ENCODE peak calls at places on chromosomes 13 and 19, in six cellular contexts. Z is HS-27A; P is mammary epithelial cell; F is activated naive CD4-positive, alpha-beta T cell treated with anti-CD3 and anti-CD28 coated beads, Interleukin-2, amount 10 ng/mL, durations not matched to agents 7 days and 5 days; B is effector memory CD8-positive, alpha-beta T cell; S is A549. E is an unnamed sample.

GRCh38 chr13:45548281-45548680 is 67.3 kb downstream of the ERICH6B start:
- DNase-seq in Z (no peak), P (no peak), F (no peak), B (no peak), S (no peak), E (no peak)

GRCh38 chr13:28830580-28830979 is 10.4 kb downstream of the MTUS2 start:
- DNase-seq in Z (no peak), P (no peak), F (no peak), B (no peak), S (no peak), E (no peak)

GRCh38 chr13:40031031-40031430 is 375.6 kb downstream of the COG6 start:
- DNase-seq in Z (peak; percentile 38), P (peak; percentile 35), F (no peak), B (no peak), S (no peak), E (no peak)

GRCh38 chr13:29434217-29434940 is 161.1 kb downstream of the SLC7A1 start:
- DNase-seq in Z (no peak), P (no peak), F (no peak), B (no peak), S (no peak), E (no peak)

GRCh38 chr13:75319244-75319643 is 162.7 kb downstream of the TBC1D4 start:
- DNase-seq in Z (no peak), P (peak; percentile 41), F (no peak), B (no peak), S (no peak), E (no peak)

GRCh38 chr13:98688373-98688772 is 64.1 kb downstream of the SLC15A1 start:
- DNase-seq in Z (no peak), P (no peak), F (no peak), B (no peak), S (no peak), E (no peak)

GRCh38 chr13:41356788-41357187 is 45.7 kb downstream of the NAA16 start:
- DNase-seq in Z (no peak), P (no peak), F (peak; percentile 52), B (peak; percentile 18), S (no peak), E (no peak)

GRCh38 chr13:58994778-58995177 is 1169.0 kb downstream of the DIAPH3 start:
- DNase-seq in Z (no peak), P (no peak), F (no peak), B (no peak), S (no peak), E (no peak)

GRCh38 chr13:109785141-109785891 is 1.1 kb downstream of the IRS2 start:
- DNase-seq in Z (no peak), P (peak; percentile 59), F (peak; percentile 56), B (no peak), S (peak; percentile 62), E (peak; percentile 43)

GRCh38 chr19:3025516-3025890 is 3.6 kb downstream of the TLE2 start:
- DNase-seq in Z (no peak), P (no peak), F (no peak), B (no peak), S (no peak), E (no peak)

GRCh38 chr13:97631158-97631557 is 197.2 kb downstream of the RAP2A start:
- DNase-seq in Z (no peak), P (no peak), F (no peak), B (no peak), S (no peak), E (no peak)

GRCh38 chr13:113413178-113413897 is 40.0 kb downstream of the ADPRHL1 start:
- DNase-seq in Z (no peak), P (no peak), F (no peak), B (no peak), S (no peak), E (no peak)

GRCh38 chr19:1449467-1450442 is at the start of gene APC2:
- DNase-seq in Z (no peak), P (no peak), F (peak; percentile 53), B (no peak), S (no peak), E (no peak)

GRCh38 chr13:30581582-30581981 is 36.1 kb upstream of the USPL1 start:
- DNase-seq in Z (no peak), P (no peak), F (peak; percentile 36), B (no peak), S (peak; percentile 20), E (no peak)

GRCh38 chr13:106113796-106114195 is 421.7 kb downstream of the EFNB2 start:
- DNase-seq in Z (no peak), P (no peak), F (no peak), B (no peak), S (no peak), E (no peak)

GRCh38 chr13:42363941-42364612 is 92.1 kb downstream of the AKAP11 start:
- DNase-seq in Z (no peak), P (peak; percentile 49), F (no peak), B (no peak), S (peak; percentile 10), E (no peak)

GRCh38 chr19:3340340-3340739 is 26.0 kb upstream of the NFIC start:
- DNase-seq in Z (no peak), P (no peak), F (no peak), B (no peak), S (no peak), E (no peak)

GRCh38 chr19:57720878-57721277 is 6.5 kb downstream of the ZNF671 start:
- DNase-seq in Z (no peak), P (no peak), F (no peak), B (no peak), S (peak; percentile 22), E (no peak)

GRCh38 chr13:65260938-65261880 is 1968.9 kb downstream of the PCDH9 start:
- DNase-seq in Z (no peak), P (no peak), F (no peak), B (no peak), S (no peak), E (no peak)

GRCh38 chr13:44843403-44843802 is 145.9 kb downstream of the NUFIP1 start:
- DNase-seq in Z (no peak), P (peak; percentile 63), F (no peak), B (no peak), S (no peak), E (no peak)

GRCh38 chr19:55247621-55248099 is 11.2 kb downstream of the PPP6R1 start:
- DNase-seq in Z (no peak), P (peak; percentile 85), F (no peak), B (no peak), S (peak; percentile 74), E (no peak)

GRCh38 chr13:76019421-76020044 is 383.4 kb downstream of the LMO7 start:
- DNase-seq in Z (no peak), P (no peak), F (no peak), B (no peak), S (peak; percentile 18), E (no peak)

GRCh38 chr19:50835785-50836542 is 2.6 kb upstream of the KLK15 start:
- DNase-seq in Z (no peak), P (peak; percentile 67), F (peak; percentile 84), B (peak; percentile 40), S (peak; percentile 83), E (peak; percentile 29)

GRCh38 chr13:76954568-76954967 is 6.3 kb downstream of the ACOD1 start:
- DNase-seq in Z (no peak), P (no peak), F (no peak), B (no peak), S (no peak), E (no peak)

GRCh38 chr19:22052644-22053013 is 345 bp downstream of the ZNF257 start:
- DNase-seq in Z (no peak), P (no peak), F (peak; percentile 46), B (no peak), S (no peak), E (peak; percentile 12)

GRCh38 chr13:113231306-113232207 is 22.1 kb downstream of the CUL4A start:
- DNase-seq in Z (no peak), P (no peak), F (no peak), B (no peak), S (no peak), E (no peak)

GRCh38 chr13:26011996-26012688 is 39.7 kb downstream of the SHISA2 start:
- DNase-seq in Z (no peak), P (no peak), F (peak; percentile 72), B (peak; percentile 37), S (no peak), E (no peak)

GRCh38 chr19:28497137-28497536 is 715.8 kb downstream of the UQCRFS1 start:
- DNase-seq in Z (no peak), P (peak; percentile 73), F (no peak), B (no peak), S (no peak), E (no peak)